ENCODE peak calls at places on chromosomes 11 and 22, in nine cellular contexts. S is A549, X is NCI-H69, I is WTC11, K is AG09309, G is nephron progenitor cell, O is GM06990, H is body of pancreas, B is kidney epithelial cell. U is an unnamed sample.

GRCh38 chr22:38300197-38300945 is 16.9 kb downstream of the CSNK1E start:
- DNase-seq in X (no peak), K (no peak), S (no peak), G (no peak), H (no peak), I (no peak), O (no peak), B (no peak), U (no peak)

GRCh38 chr11:87437844-87438223 is 400.1 kb downstream of the TMEM135 start:
- DNase-seq in G (no peak), K (peak; percentile 59), S (no peak), X (no peak), H (no peak), I (no peak), B (peak; percentile 91), O (no peak), U (no peak)

GRCh38 chr11:117616979-117617378 is 180.0 kb downstream of the DSCAML1 start:
- DNase-seq in X (no peak), K (no peak), I (no peak), O (no peak), G (no peak), B (no peak), S (no peak), H (no peak), U (no peak)

GRCh38 chr11:79201637-79202347 is 239.0 kb downstream of the TENM4 start:
- DNase-seq in B (peak; percentile 35), S (no peak), K (no peak), I (no peak), H (no peak), G (no peak), O (no peak), X (peak; percentile 49), U (no peak)

GRCh38 chr11:7314811-7315604 is 63.3 kb downstream of the SYT9 start:
- DNase-seq in O (no peak), H (no peak), I (no peak), K (no peak), X (peak; percentile 35), G (no peak), B (no peak), S (no peak), U (no peak)

GRCh38 chr22:39349506-39349966 is 255 bp upstream of the SYNGR1 start:
- DNase-seq in G (peak; percentile 68), K (no peak), H (peak; percentile 59), S (no peak), I (peak; percentile 56), X (peak; percentile 82), B (no peak), O (peak; percentile 52), U (peak; percentile 92)

GRCh38 chr11:69221086-69221485 is 65.4 kb downstream of the SMIM38 start:
- DNase-seq in K (no peak), X (no peak), S (no peak), G (no peak), H (no peak), I (peak; percentile 4), B (no peak), O (no peak), U (no peak)

GRCh38 chr22:37300551-37301017 is 18.3 kb downstream of the CYTH4 start:
- DNase-seq in I (no peak), H (no peak), X (no peak), G (no peak), S (no peak), O (no peak), K (no peak), B (no peak), U (no peak)

GRCh38 chr22:19853058-19853878 is 1.4 kb downstream of the GNB1L start:
- DNase-seq in B (no peak), S (no peak), H (no peak), G (no peak), I (no peak), K (no peak), O (no peak), X (no peak), U (no peak)

GRCh38 chr11:125398994-125399638 is 96.9 kb downstream of the FEZ1 start:
- DNase-seq in S (no peak), H (no peak), O (no peak), K (no peak), X (no peak), I (no peak), G (no peak), B (no peak), U (no peak)

GRCh38 chr11:97389270-97389669 is 999.5 kb downstream of the JRKL start:
- DNase-seq in I (no peak), O (no peak), G (no peak), X (peak; percentile 58), K (no peak), H (no peak), B (no peak), S (no peak), U (no peak)

GRCh38 chr11:20310596-20311394 is 52.7 kb upstream of the HTATIP2 start:
- DNase-seq in S (no peak), H (no peak), B (no peak), K (no peak), I (no peak), X (peak; percentile 65), O (no peak), G (no peak), U (no peak)

GRCh38 chr11:1283091-1283511 is 26.3 kb downstream of the TOLLIP start:
- DNase-seq in H (no peak), X (no peak), B (no peak), I (no peak), S (no peak), O (no peak), K (no peak), G (no peak), U (no peak)

GRCh38 chr22:28902490-28902889 is 19.1 kb downstream of the ZNRF3 start:
- DNase-seq in B (no peak), K (no peak), S (no peak), H (no peak), G (no peak), I (no peak), O (no peak), X (no peak), U (no peak)

GRCh38 chr11:16883179-16883578 is 131.0 kb downstream of the PLEKHA7 start:
- DNase-seq in S (peak; percentile 22), K (no peak), H (no peak), I (no peak), O (no peak), B (no peak), X (peak; percentile 31), G (no peak), U (no peak)

GRCh38 chr11:104198576-104198975 is 34.6 kb upstream of the PDGFD start:
- DNase-seq in K (no peak), O (no peak), G (no peak), X (peak; percentile 96), S (no peak), H (no peak), B (no peak), I (no peak), U (no peak)

GRCh38 chr11:117618956-117619355 is 178.1 kb downstream of the DSCAML1 start:
- DNase-seq in X (peak; percentile 93), B (no peak), H (peak; percentile 32), I (peak; percentile 59), O (no peak), S (no peak), K (no peak), G (no peak), U (no peak)

GRCh38 chr11:129067454-129067853 is 124.7 kb downstream of the ARHGAP32 start:
- DNase-seq in O (no peak), S (no peak), K (no peak), G (no peak), I (no peak), B (no peak), X (no peak), H (no peak), U (no peak)

GRCh38 chr11:129489254-129489653 is 113.6 kb downstream of the BARX2 start:
- DNase-seq in S (no peak), K (no peak), H (no peak), G (no peak), X (no peak), I (no peak), B (no peak), O (no peak), U (no peak)

GRCh38 chr11:78476066-78476465 is 58.4 kb upstream of the GAB2 start:
- DNase-seq in I (no peak), X (peak; percentile 93), K (no peak), H (no peak), O (no peak), S (peak; percentile 18), G (no peak), B (no peak), U (no peak)

GRCh38 chr11:79465160-79465559 is 24.3 kb upstream of the TENM4 start:
- DNase-seq in G (no peak), I (no peak), H (no peak), X (no peak), B (no peak), S (no peak), K (no peak), O (no peak), U (no peak)

GRCh38 chr22:31944700-31945477 is 554 bp downstream of the YWHAH start:
- DNase-seq in K (no peak), B (no peak), X (peak; percentile 87), I (peak; percentile 48), H (peak; percentile 60), S (no peak), G (peak; percentile 33), O (peak; percentile 27), U (peak; percentile 68)

GRCh38 chr11:72989727-72990126 is 152.4 kb downstream of the FCHSD2 start:
- DNase-seq in K (no peak), H (no peak), B (no peak), S (no peak), I (no peak), G (no peak), O (no peak), X (no peak), U (no peak)

U was measured in frontal cortex.